ENCODE peak calls at places on chromosomes 2 and 18, in eight cellular contexts. One of them, this sample, is unnamed.
A peak's percentile ranks its signal among the peaks of the same experiment; 100 is the strongest.

GRCh38 chr2:202261531-202261930 is 4.0 kb upstream of the NOP58 start:
- DNase-seq in CD4-positive, CD25-positive, alpha-beta regulatory T cell: no peak
- DNase-seq in left colon: no peak
- DNase-seq in heart left ventricle: no peak
- DNase-seq in T-cell: no peak
- DNase-seq in pulmonary artery endothelial cell: no peak
- DNase-seq in GM12865: no peak
- DNase-seq in amygdala: no peak
- DNase-seq in this sample: no peak

GRCh38 chr2:109382236-109382930 is 231.4 kb downstream of the SEPTIN10 start:
- DNase-seq in CD4-positive, CD25-positive, alpha-beta regulatory T cell: no peak
- DNase-seq in left colon: peak; percentile 12
- DNase-seq in heart left ventricle: peak; percentile 6
- DNase-seq in T-cell: no peak
- DNase-seq in pulmonary artery endothelial cell: no peak
- DNase-seq in GM12865: no peak
- DNase-seq in amygdala: no peak
- DNase-seq in this sample: no peak

GRCh38 chr18:3995476-3996102 is 459.5 kb downstream of the DLGAP1 start:
- DNase-seq in CD4-positive, CD25-positive, alpha-beta regulatory T cell: peak; percentile 41
- DNase-seq in left colon: no peak
- DNase-seq in heart left ventricle: peak; percentile 46
- DNase-seq in T-cell: no peak
- DNase-seq in pulmonary artery endothelial cell: peak; percentile 55
- DNase-seq in GM12865: peak; percentile 84
- DNase-seq in amygdala: no peak
- DNase-seq in this sample: no peak

GRCh38 chr2:31136732-31137131 is 1.5 kb downstream of the GALNT14 start:
- DNase-seq in CD4-positive, CD25-positive, alpha-beta regulatory T cell: no peak
- DNase-seq in left colon: no peak
- DNase-seq in heart left ventricle: no peak
- DNase-seq in T-cell: no peak
- DNase-seq in pulmonary artery endothelial cell: no peak
- DNase-seq in GM12865: no peak
- DNase-seq in amygdala: no peak
- DNase-seq in this sample: no peak

GRCh38 chr2:134892282-134893054 is 26.2 kb upstream of the CCNT2 start:
- DNase-seq in CD4-positive, CD25-positive, alpha-beta regulatory T cell: no peak
- DNase-seq in left colon: no peak
- DNase-seq in heart left ventricle: no peak
- DNase-seq in T-cell: no peak
- DNase-seq in pulmonary artery endothelial cell: no peak
- DNase-seq in GM12865: no peak
- DNase-seq in amygdala: no peak
- DNase-seq in this sample: no peak

GRCh38 chr2:97951155-97951670 is 44.5 kb downstream of the TMEM131 start:
- DNase-seq in CD4-positive, CD25-positive, alpha-beta regulatory T cell: no peak
- DNase-seq in left colon: no peak
- DNase-seq in heart left ventricle: no peak
- DNase-seq in T-cell: no peak
- DNase-seq in pulmonary artery endothelial cell: no peak
- DNase-seq in GM12865: peak; percentile 41
- DNase-seq in amygdala: no peak
- DNase-seq in this sample: no peak

GRCh38 chr18:44654555-44654954 is 26.1 kb upstream of the SETBP1 start:
- DNase-seq in CD4-positive, CD25-positive, alpha-beta regulatory T cell: no peak
- DNase-seq in left colon: no peak
- DNase-seq in heart left ventricle: no peak
- DNase-seq in T-cell: no peak
- DNase-seq in pulmonary artery endothelial cell: peak; percentile 77
- DNase-seq in GM12865: no peak
- DNase-seq in amygdala: no peak
- DNase-seq in this sample: no peak

GRCh38 chr2:207165121-207166038 is at the start of gene KLF7:
- DNase-seq in CD4-positive, CD25-positive, alpha-beta regulatory T cell: peak; percentile 73
- DNase-seq in left colon: peak; percentile 40
- DNase-seq in heart left ventricle: peak; percentile 65
- DNase-seq in T-cell: peak; percentile 62
- DNase-seq in pulmonary artery endothelial cell: no peak
- DNase-seq in GM12865: peak; percentile 69
- DNase-seq in amygdala: peak; percentile 35
- DNase-seq in this sample: no peak

GRCh38 chr2:95345415-95346235 is 48.5 kb downstream of the KCNIP3 start:
- DNase-seq in CD4-positive, CD25-positive, alpha-beta regulatory T cell: peak; percentile 19
- DNase-seq in left colon: peak; percentile 77
- DNase-seq in heart left ventricle: peak; percentile 86
- DNase-seq in T-cell: no peak
- DNase-seq in pulmonary artery endothelial cell: peak; percentile 30
- DNase-seq in GM12865: peak; percentile 61
- DNase-seq in amygdala: no peak
- DNase-seq in this sample: peak; percentile 93

GRCh38 chr2:52115750-52116149 is 1083.8 kb upstream of the NRXN1 start:
- DNase-seq in CD4-positive, CD25-positive, alpha-beta regulatory T cell: no peak
- DNase-seq in left colon: no peak
- DNase-seq in heart left ventricle: no peak
- DNase-seq in T-cell: no peak
- DNase-seq in pulmonary artery endothelial cell: no peak
- DNase-seq in GM12865: no peak
- DNase-seq in amygdala: no peak
- DNase-seq in this sample: no peak

GRCh38 chr2:12169721-12170120 is 423.3 kb downstream of the LPIN1 start:
- DNase-seq in CD4-positive, CD25-positive, alpha-beta regulatory T cell: no peak
- DNase-seq in left colon: peak; percentile 36
- DNase-seq in heart left ventricle: peak; percentile 68
- DNase-seq in T-cell: peak; percentile 8
- DNase-seq in pulmonary artery endothelial cell: peak; percentile 77
- DNase-seq in GM12865: no peak
- DNase-seq in amygdala: no peak
- DNase-seq in this sample: no peak

GRCh38 chr2:68287580-68288441 is 31.9 kb downstream of the CNRIP1 start:
- DNase-seq in CD4-positive, CD25-positive, alpha-beta regulatory T cell: no peak
- DNase-seq in left colon: no peak
- DNase-seq in heart left ventricle: no peak
- DNase-seq in T-cell: no peak
- DNase-seq in pulmonary artery endothelial cell: no peak
- DNase-seq in GM12865: no peak
- DNase-seq in amygdala: no peak
- DNase-seq in this sample: no peak

GRCh38 chr2:57497489-57498096 is 549.0 kb upstream of the VRK2 start:
- DNase-seq in CD4-positive, CD25-positive, alpha-beta regulatory T cell: no peak
- DNase-seq in left colon: no peak
- DNase-seq in heart left ventricle: peak; percentile 25
- DNase-seq in T-cell: no peak
- DNase-seq in pulmonary artery endothelial cell: peak; percentile 11
- DNase-seq in GM12865: peak; percentile 57
- DNase-seq in amygdala: no peak
- DNase-seq in this sample: peak; percentile 8

GRCh38 chr18:62445386-62445917 is 77.4 kb upstream of the ZCCHC2 start:
- DNase-seq in CD4-positive, CD25-positive, alpha-beta regulatory T cell: no peak
- DNase-seq in left colon: no peak
- DNase-seq in heart left ventricle: no peak
- DNase-seq in T-cell: no peak
- DNase-seq in pulmonary artery endothelial cell: no peak
- DNase-seq in GM12865: peak; percentile 20
- DNase-seq in amygdala: no peak
- DNase-seq in this sample: no peak

GRCh38 chr2:11669454-11670291 is at the start of gene NTSR2:
- DNase-seq in CD4-positive, CD25-positive, alpha-beta regulatory T cell: peak; percentile 10
- DNase-seq in left colon: no peak
- DNase-seq in heart left ventricle: peak; percentile 54
- DNase-seq in T-cell: no peak
- DNase-seq in pulmonary artery endothelial cell: no peak
- DNase-seq in GM12865: no peak
- DNase-seq in amygdala: peak; percentile 62
- DNase-seq in this sample: peak; percentile 60

GRCh38 chr2:179331066-179331465 is 66.4 kb upstream of the SESTD1 start:
- DNase-seq in CD4-positive, CD25-positive, alpha-beta regulatory T cell: no peak
- DNase-seq in left colon: no peak
- DNase-seq in heart left ventricle: no peak
- DNase-seq in T-cell: no peak
- DNase-seq in pulmonary artery endothelial cell: no peak
- DNase-seq in GM12865: no peak
- DNase-seq in amygdala: no peak
- DNase-seq in this sample: no peak

GRCh38 chr2:223058952-223059716 is 7.1 kb downstream of the KCNE4 start:
- DNase-seq in CD4-positive, CD25-positive, alpha-beta regulatory T cell: no peak
- DNase-seq in left colon: peak; percentile 71
- DNase-seq in heart left ventricle: no peak
- DNase-seq in T-cell: no peak
- DNase-seq in pulmonary artery endothelial cell: no peak
- DNase-seq in GM12865: no peak
- DNase-seq in amygdala: no peak
- DNase-seq in this sample: no peak

GRCh38 chr2:120719471-120719870 is 16.2 kb upstream of the GLI2 start:
- DNase-seq in CD4-positive, CD25-positive, alpha-beta regulatory T cell: no peak
- DNase-seq in left colon: no peak
- DNase-seq in heart left ventricle: no peak
- DNase-seq in T-cell: no peak
- DNase-seq in pulmonary artery endothelial cell: no peak
- DNase-seq in GM12865: no peak
- DNase-seq in amygdala: no peak
- DNase-seq in this sample: no peak

GRCh38 chr2:240573071-240573515 is 4.8 kb downstream of the RNPEPL1 start:
- DNase-seq in CD4-positive, CD25-positive, alpha-beta regulatory T cell: no peak
- DNase-seq in left colon: no peak
- DNase-seq in heart left ventricle: no peak
- DNase-seq in T-cell: no peak
- DNase-seq in pulmonary artery endothelial cell: no peak
- DNase-seq in GM12865: no peak
- DNase-seq in amygdala: no peak
- DNase-seq in this sample: no peak

GRCh38 chr18:67504739-67505138 is 11.8 kb downstream of the DSEL start:
- DNase-seq in CD4-positive, CD25-positive, alpha-beta regulatory T cell: no peak
- DNase-seq in left colon: no peak
- DNase-seq in heart left ventricle: no peak
- DNase-seq in T-cell: no peak
- DNase-seq in pulmonary artery endothelial cell: no peak
- DNase-seq in GM12865: no peak
- DNase-seq in amygdala: no peak
- DNase-seq in this sample: no peak

GRCh38 chr2:170842785-170843184 is 26.1 kb downstream of the GAD1 start:
- DNase-seq in CD4-positive, CD25-positive, alpha-beta regulatory T cell: no peak
- DNase-seq in left colon: no peak
- DNase-seq in heart left ventricle: no peak
- DNase-seq in T-cell: no peak
- DNase-seq in pulmonary artery endothelial cell: no peak
- DNase-seq in GM12865: no peak
- DNase-seq in amygdala: no peak
- DNase-seq in this sample: no peak

GRCh38 chr18:46061387-46061786 is 10.7 kb downstream of the PSTPIP2 start:
- DNase-seq in CD4-positive, CD25-positive, alpha-beta regulatory T cell: no peak
- DNase-seq in left colon: no peak
- DNase-seq in heart left ventricle: no peak
- DNase-seq in T-cell: no peak
- DNase-seq in pulmonary artery endothelial cell: no peak
- DNase-seq in GM12865: no peak
- DNase-seq in amygdala: no peak
- DNase-seq in this sample: no peak

This sample was measured in HuH-7.